ENCODE peak calls at places on chromosomes 11 and 22, in four cellular contexts. U is tibial nerve, X is dorsolateral prefrontal cortex, H is fibroblast of mammary gland. V is an unnamed sample.
A peak's percentile ranks its signal among the peaks of the same experiment; 100 is the strongest.

GRCh38 chr22:39527481-39527961 is 5.0 kb downstream of the RPS19BP1 start:
- DNase-seq in U (no peak), X (no peak), H (no peak), V (no peak)

GRCh38 chr22:21702094-21702493 is 33.5 kb downstream of the YPEL1 start:
- DNase-seq in U (no peak), X (no peak), H (no peak), V (no peak)

GRCh38 chr22:24006207-24006913 is 1.1 kb upstream of the GSTT4 start:
- DNase-seq in U (no peak), X (no peak), H (no peak), V (no peak)

GRCh38 chr11:118619444-118620205 is 12.2 kb downstream of the PHLDB1 start:
- DNase-seq in U (peak; percentile 52), X (no peak), H (peak; percentile 96), V (peak; percentile 97)

GRCh38 chr22:25082096-25082495 is 117.6 kb upstream of the CRYBB3 start:
- DNase-seq in U (no peak), X (no peak), H (no peak), V (no peak)

GRCh38 chr11:56714206-56714605 is 15.3 kb downstream of the OR9G1 start:
- DNase-seq in U (no peak), X (no peak), H (no peak), V (no peak)

GRCh38 chr11:113384551-113384950 is 3.0 kb upstream of the ANKK1 start:
- DNase-seq in U (no peak), X (no peak), H (peak; percentile 91), V (peak; percentile 81)

GRCh38 chr11:26830757-26831156 is 108.9 kb upstream of the SLC5A12 start:
- DNase-seq in U (peak; percentile 55), X (no peak), H (no peak), V (no peak)

GRCh38 chr11:16081756-16082531 is 274.4 kb downstream of the SOX6 start:
- DNase-seq in U (no peak), X (peak; percentile 3), H (no peak), V (no peak)

GRCh38 chr22:45584121-45584570 is 81.5 kb downstream of the FBLN1 start:
- DNase-seq in U (no peak), X (peak; percentile 17), H (peak; percentile 84), V (peak; percentile 64)

GRCh38 chr22:46582281-46582811 is 37.8 kb upstream of the GRAMD4 start:
- DNase-seq in U (no peak), X (no peak), H (no peak), V (no peak)

GRCh38 chr11:15779518-15779917 is 576.8 kb downstream of the SOX6 start:
- DNase-seq in U (no peak), X (no peak), H (no peak), V (no peak)

GRCh38 chr11:84247931-84248330 is 961.8 kb upstream of the CCDC90B start:
- DNase-seq in U (no peak), X (no peak), H (peak; percentile 66), V (no peak)

GRCh38 chr22:31291716-31292644 is at the start of gene PIK3IP1:
- DNase-seq in U (peak; percentile 91), X (peak; percentile 91), H (peak; percentile 87), V (peak; percentile 77)

GRCh38 chr22:50292643-50293440 is 14.6 kb downstream of the PLXNB2 start:
- DNase-seq in U (no peak), X (no peak), H (no peak), V (no peak)

GRCh38 chr22:46984751-46985506 is 222.5 kb downstream of the TBC1D22A start:
- DNase-seq in U (no peak), X (no peak), H (peak; percentile 64), V (peak; percentile 72)

GRCh38 chr22:48857202-48857805 is 970.4 kb downstream of the BRD1 start:
- DNase-seq in U (no peak), X (no peak), H (no peak), V (no peak)

GRCh38 chr11:131504199-131504949 is 134.0 kb downstream of the NTM start:
- DNase-seq in U (no peak), X (peak; percentile 73), H (no peak), V (no peak)

GRCh38 chr22:31134688-31135087 is 5.6 kb downstream of the PLA2G3 start:
- DNase-seq in U (no peak), X (no peak), H (no peak), V (no peak)

GRCh38 chr11:88357323-88358039 is 19.9 kb upstream of the CTSC start:
- DNase-seq in U (no peak), X (no peak), H (peak; percentile 70), V (no peak)

GRCh38 chr11:44949160-44950035 is 1.3 kb downstream of the TP53I11 start:
- DNase-seq in U (no peak), X (no peak), H (peak; percentile 31), V (no peak)

GRCh38 chr22:47775686-47776085 is 1013.2 kb downstream of the TBC1D22A start:
- DNase-seq in U (no peak), X (no peak), H (no peak), V (no peak)

GRCh38 chr22:36435516-36436415 is 45.7 kb downstream of the TXN2 start:
- DNase-seq in U (no peak), X (no peak), H (no peak), V (no peak)

GRCh38 chr22:19738664-19739447 is 15.5 kb downstream of the GP1BB start:
- DNase-seq in U (no peak), X (no peak), H (no peak), V (no peak)

GRCh38 chr22:45317551-45318167 is 7.9 kb downstream of the FAM118A start:
- DNase-seq in U (peak; percentile 66), X (peak; percentile 17), H (peak; percentile 57), V (peak; percentile 6)

GRCh38 chr11:71250512-71251158 is 1.7 kb downstream of the SHANK2 start:
- DNase-seq in U (no peak), X (no peak), H (no peak), V (no peak)

GRCh38 chr11:44728491-44728910 is 1.7 kb downstream of the TSPAN18 start:
- DNase-seq in U (no peak), X (no peak), H (no peak), V (no peak)

GRCh38 chr11:7555067-7555699 is 41.4 kb downstream of the PPFIBP2 start:
- DNase-seq in U (peak; percentile 41), X (peak; percentile 65), H (peak; percentile 42), V (peak; percentile 18)

GRCh38 chr11:124844664-124845079 is 20.6 kb upstream of the ROBO3 start:
- DNase-seq in U (no peak), X (no peak), H (no peak), V (no peak)

GRCh38 chr11:73140213-73141030 is 1.7 kb downstream of the FCHSD2 start:
- DNase-seq in U (no peak), X (peak; percentile 20), H (peak; percentile 27), V (no peak)

GRCh38 chr11:116925050-116925449 is 87.6 kb upstream of the APOA1 start:
- DNase-seq in U (no peak), X (no peak), H (no peak), V (no peak)

GRCh38 chr11:61091373-61092279 is 10.7 kb upstream of the CD5 start:
- DNase-seq in U (no peak), X (no peak), H (peak; percentile 31), V (no peak)

GRCh38 chr22:36021649-36022048 is 7.0 kb downstream of the RBFOX2 start:
- DNase-seq in U (no peak), X (no peak), H (no peak), V (no peak)

GRCh38 chr11:110901441-110901840 is 189.2 kb upstream of the ARHGAP20 start:
- DNase-seq in U (no peak), X (no peak), H (no peak), V (no peak)

GRCh38 chr22:23531966-23532735 is 47.9 kb downstream of the IGLL1 start:
- DNase-seq in U (no peak), X (no peak), H (no peak), V (no peak)

GRCh38 chr11:124951341-124951740 is 2.7 kb upstream of the CCDC15 start:
- DNase-seq in U (no peak), X (no peak), H (no peak), V (no peak)

GRCh38 chr22:43142881-43143562 is at the start of gene MCAT:
- DNase-seq in U (peak; percentile 73), X (peak; percentile 78), H (peak; percentile 61), V (peak; percentile 45)

GRCh38 chr11:44622190-44622650 is 56.8 kb downstream of the CD82 start:
- DNase-seq in U (no peak), X (no peak), H (no peak), V (no peak)

GRCh38 chr22:41352058-41352457 is 29.7 kb upstream of the TEF start:
- DNase-seq in U (no peak), X (no peak), H (peak; percentile 70), V (peak; percentile 33)

GRCh38 chr11:37858398-37858797 is 1260.4 kb upstream of the RAG2 start:
- DNase-seq in U (no peak), X (no peak), H (no peak), V (no peak)
- TF ChIP-seq CTCF in U (no peak), X (no peak), H (peak; percentile 10), V (peak; percentile 57)

GRCh38 chr11:9461068-9461759 is 402 bp downstream of the ZNF143 start:
- DNase-seq in U (peak; percentile 80), X (peak; percentile 84), H (peak; percentile 90), V (no peak)
- TF ChIP-seq CTCF in U (no peak), X (no peak), H (no peak), V (no peak)

DNA sequence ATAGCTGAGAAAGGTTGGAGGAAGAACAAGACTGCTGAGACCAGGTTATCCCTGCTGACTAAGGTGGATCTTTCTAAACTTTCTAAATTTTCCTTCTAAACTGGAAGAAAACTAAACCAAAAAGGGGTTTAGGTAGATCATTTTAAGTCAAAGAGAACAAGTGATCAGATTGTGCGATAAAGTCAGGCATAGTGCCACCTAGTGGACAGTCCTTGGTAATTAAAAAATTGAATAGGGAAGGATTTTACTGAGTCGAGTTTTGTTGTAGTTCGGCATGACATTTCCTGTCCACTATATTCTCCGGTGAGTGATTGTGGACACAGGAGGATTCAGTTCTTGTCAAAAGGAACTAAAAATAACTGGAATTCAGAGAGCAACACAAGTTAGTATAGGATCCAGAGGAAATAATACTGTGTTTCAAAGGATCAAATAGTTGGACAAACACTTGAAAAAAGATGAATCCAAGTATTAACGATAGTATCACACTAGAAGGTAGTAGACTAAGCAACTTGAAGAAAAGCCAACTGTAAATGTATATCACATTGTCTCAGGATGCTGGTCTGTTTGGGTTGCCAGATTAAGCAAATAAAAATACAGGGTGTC is 1236.4 kb downstream of the FAM181B start:
- DNase-seq in U (peak; percentile 27), X (no peak), H (peak; percentile 40), V (peak; percentile 16)
- TF ChIP-seq CTCF in U (peak; percentile 45), X (peak; percentile 60), H (peak; percentile 55), V (peak; percentile 83)

GRCh38 chr11:2885017-2885675 is 429 bp downstream of the CDKN1C start:
- DNase-seq in U (no peak), X (peak; percentile 75), H (peak; percentile 16), V (no peak)
- TF ChIP-seq CTCF in U (no peak), X (peak; percentile 29), H (no peak), V (no peak)

DNA sequence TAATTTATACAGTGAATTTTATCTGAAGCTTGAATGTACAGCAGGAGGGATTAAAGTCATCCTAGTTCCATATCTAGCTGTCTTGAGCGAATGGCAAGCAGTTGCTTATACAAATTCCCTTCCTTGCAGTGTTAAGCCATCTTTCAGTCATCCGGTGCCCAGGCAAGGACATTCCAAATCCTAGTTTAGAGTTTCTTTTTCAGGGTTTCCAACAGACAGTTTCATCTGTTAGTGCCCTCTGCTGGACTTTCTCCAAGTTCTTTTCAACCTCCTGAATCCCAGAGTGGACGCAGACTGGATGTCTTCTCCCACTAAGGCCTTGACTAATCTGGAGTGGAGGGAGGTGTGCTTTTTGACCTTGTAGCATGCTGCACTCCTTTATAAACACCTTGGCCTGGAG is 45.4 kb downstream of the GRAMD1B start:
- DNase-seq in U (no peak), X (no peak), H (peak; percentile 38), V (peak; percentile 54)
- TF ChIP-seq CTCF in U (no peak), X (peak; percentile 8), H (peak; percentile 5), V (peak; percentile 73)